ENCODE peak calls at places on chromosomes 2 and 18, in six cellular contexts. L is progenitor cell of endocrine pancreas; A is stimulated activated CD8-positive, alpha-beta memory T cell treated with anti-CD3 and anti-CD28 coated beads, Interleukin-2, amount 100 ng/mL, for 1 hour; O is activated gamma-delta T cell treated with Interleukin-2 at 50 U/mL for 16 hours; E is posterior cingulate gyrus; B is activated T-cell treated with anti-CD3 and anti-CD28 coated beads for 4 hours. R is an unnamed sample.

GRCh38 chr2:74130211-74130995 is 17.3 kb downstream of the BOLA3 start:
- DNase-seq in L (no peak), A (no peak), O (no peak), E (no peak), B (no peak), R (no peak)

GRCh38 chr2:27522400-27522945 is 25.8 kb downstream of the GCKR start:
- DNase-seq in L (no peak), A (no peak), O (no peak), E (no peak), B (no peak), R (no peak)

GRCh38 chr2:234341332-234341985 is 155.4 kb downstream of the ARL4C start:
- DNase-seq in L (no peak), A (no peak), O (no peak), E (no peak), B (no peak), R (no peak)

GRCh38 chr2:238727585-238728321 is 120.1 kb upstream of the TWIST2 start:
- DNase-seq in L (no peak), A (no peak), O (no peak), E (no peak), B (no peak), R (no peak)

GRCh38 chr18:36075862-36076587 is 8.7 kb upstream of the RPRD1A start:
- DNase-seq in L (no peak), A (no peak), O (no peak), E (no peak), B (no peak), R (no peak)

GRCh38 chr2:30178618-30179404 is 32.0 kb downstream of the YPEL5 start:
- DNase-seq in L (no peak), A (no peak), O (no peak), E (peak; percentile 54), B (no peak), R (no peak)

GRCh38 chr2:101770672-101771071 is 73.2 kb downstream of the MAP4K4 start:
- DNase-seq in L (no peak), A (no peak), O (no peak), E (no peak), B (no peak), R (no peak)

GRCh38 chr2:129762386-129763189 is 216.9 kb upstream of the RAB6C start:
- DNase-seq in L (no peak), A (no peak), O (no peak), E (no peak), B (no peak), R (no peak)

GRCh38 chr2:233848276-233848675 is 6.1 kb downstream of the HJURP start:
- DNase-seq in L (no peak), A (no peak), O (no peak), E (no peak), B (no peak), R (no peak)

GRCh38 chr18:3447035-3447894 is 2.7 kb upstream of the TGIF1 start:
- DNase-seq in L (peak; percentile 37), A (no peak), O (no peak), E (no peak), B (no peak), R (no peak)

GRCh38 chr2:98465456-98466201 is 21.0 kb downstream of the INPP4A start:
- DNase-seq in L (no peak), A (peak; percentile 63), O (peak; percentile 83), E (no peak), B (peak; percentile 51), R (peak; percentile 66)

GRCh38 chr2:45452866-45453265 is 158.2 kb downstream of the SRBD1 start:
- DNase-seq in L (no peak), A (no peak), O (no peak), E (no peak), B (no peak), R (no peak)

GRCh38 chr2:69734040-69734611 is 7.8 kb upstream of the ANXA4 start:
- DNase-seq in L (no peak), A (no peak), O (no peak), E (no peak), B (no peak), R (no peak)

GRCh38 chr2:97693476-97693875 is 19.9 kb upstream of the ZAP70 start:
- DNase-seq in L (no peak), A (no peak), O (no peak), E (no peak), B (no peak), R (no peak)

GRCh38 chr2:138090330-138090729 is 126.1 kb downstream of the HNMT start:
- DNase-seq in L (no peak), A (no peak), O (no peak), E (no peak), B (no peak), R (no peak)

GRCh38 chr18:21051615-21052014 is 60.0 kb downstream of the ROCK1 start:
- DNase-seq in L (no peak), A (no peak), O (no peak), E (no peak), B (no peak), R (no peak)

GRCh38 chr2:217106650-217107014 is 246.8 kb upstream of the TNP1 start:
- DNase-seq in L (no peak), A (no peak), O (no peak), E (no peak), B (no peak), R (no peak)

GRCh38 chr2:236623816-236624215 is 54.2 kb downstream of the ACKR3 start:
- DNase-seq in L (no peak), A (no peak), O (no peak), E (no peak), B (no peak), R (no peak)

GRCh38 chr18:48135436-48135966 is 205.0 kb upstream of the SMAD2 start:
- DNase-seq in L (no peak), A (no peak), O (no peak), E (no peak), B (no peak), R (no peak)

GRCh38 chr2:9952856-9953503 is 1.5 kb downstream of the GRHL1 start:
- DNase-seq in L (no peak), A (no peak), O (no peak), E (no peak), B (no peak), R (no peak)

GRCh38 chr2:134227666-134228065 is 26.2 kb upstream of the MGAT5 start:
- DNase-seq in L (no peak), A (no peak), O (no peak), E (no peak), B (no peak), R (no peak)

GRCh38 chr2:241219856-241220356 is 31.4 kb downstream of the ANO7 start:
- DNase-seq in L (no peak), A (no peak), O (no peak), E (no peak), B (no peak), R (no peak)

GRCh38 chr2:126858436-126858835 is 40.3 kb upstream of the TEX51 start:
- DNase-seq in L (no peak), A (no peak), O (no peak), E (no peak), B (no peak), R (no peak)

GRCh38 chr2:7169631-7170030 is 252.4 kb downstream of the RNF144A start:
- DNase-seq in L (no peak), A (no peak), O (no peak), E (no peak), B (no peak), R (no peak)

GRCh38 chr2:9753276-9753600 is 90.0 kb upstream of the TAF1B start:
- DNase-seq in L (no peak), A (no peak), O (peak; percentile 26), E (no peak), B (no peak), R (no peak)

GRCh38 chr2:70851704-70852103 is 16.1 kb upstream of the CD207 start:
- DNase-seq in L (no peak), A (no peak), O (peak; percentile 27), E (no peak), B (peak; percentile 7), R (no peak)

GRCh38 chr2:2036686-2037085 is 292.4 kb upstream of the PXDN start:
- DNase-seq in L (no peak), A (no peak), O (no peak), E (no peak), B (no peak), R (no peak)

GRCh38 chr2:126970583-126970982 is 71.9 kb downstream of the TEX51 start:
- DNase-seq in L (no peak), A (no peak), O (no peak), E (no peak), B (no peak), R (no peak)

GRCh38 chr2:43459455-43459854 is 136.4 kb downstream of the THADA start:
- DNase-seq in L (no peak), A (no peak), O (no peak), E (no peak), B (no peak), R (no peak)